ENCODE peak calls at places on chromosomes 2 and 18, in seven cellular contexts. F, X, P, E, Q, Y and I are unnamed samples. For H3K4me1, the result is how much of the 10 kb centered on the place peaks cover.

GRCh38 chr2:44798139-44798659 is 143.3 kb upstream of the SIX3 start:
- DNase-seq in F (no peak), X (no peak), P (no peak), E (no peak), Q (no peak), Y (no peak), I (no peak)

GRCh38 chr2:126859631-126860030 is 39.1 kb upstream of the TEX51 start:
- DNase-seq in F (no peak), X (no peak), P (no peak), E (no peak), Q (peak), Y (no peak), I (no peak)

GRCh38 chr2:149745396-149745925 is 157.9 kb upstream of the MMADHC start:
- DNase-seq in F (no peak), X (no peak), P (no peak), E (no peak), Q (no peak), Y (no peak), I (no peak)

GRCh38 chr2:40360652-40361051 is 91.2 kb downstream of the SLC8A1 start:
- DNase-seq in F (peak), X (no peak), P (no peak), E (no peak), Q (no peak), Y (no peak), I (no peak)

GRCh38 chr18:22446325-22446724 is 28.6 kb upstream of the CTAGE1 start:
- DNase-seq in F (no peak), X (no peak), P (no peak), E (no peak), Q (no peak), Y (no peak), I (no peak)

GRCh38 chr2:160375802-160376469 is 117.7 kb downstream of the RBMS1 start:
- DNase-seq in F (peak), X (no peak), P (peak), E (no peak), Q (no peak), Y (peak), I (no peak)

GRCh38 chr2:128284037-128284441 is 34.6 kb downstream of the HS6ST1 start:
- DNase-seq in F (no peak), X (no peak), P (no peak), E (peak), Q (peak), Y (no peak), I (no peak)

GRCh38 chr18:23377669-23378469 is 75.2 kb upstream of the RIOK3 start:
- DNase-seq in F (no peak), X (no peak), P (no peak), E (no peak), Q (no peak), Y (no peak), I (no peak)

GRCh38 chr18:25005602-25006375 is 346.2 kb downstream of the ZNF521 start:
- DNase-seq in F (no peak), X (no peak), P (no peak), E (no peak), Q (no peak), Y (no peak), I (no peak)

GRCh38 chr2:83386559-83386958 is 1072.5 kb downstream of the SUCLG1 start:
- DNase-seq in F (no peak), X (no peak), P (no peak), E (no peak), Q (no peak), Y (no peak), I (no peak)

GRCh38 chr2:16400127-16400623 is 265.5 kb downstream of the CYRIA start:
- DNase-seq in F (no peak), X (no peak), P (no peak), E (no peak), Q (no peak), Y (no peak), I (no peak)

GRCh38 chr2:11456251-11456650 is 9.7 kb downstream of the E2F6 start:
- DNase-seq in F (no peak), X (no peak), P (no peak), E (no peak), Q (no peak), Y (no peak), I (no peak)

GRCh38 chr2:70340075-70340474 is 38.2 kb upstream of the FAM136A start:
- DNase-seq in F (no peak), X (no peak), P (no peak), E (no peak), Q (no peak), Y (no peak), I (no peak)

GRCh38 chr2:101150306-101151140 is 659 bp downstream of the TBC1D8 start:
- DNase-seq in F (no peak), X (peak), P (peak), E (peak), Q (peak), Y (peak), I (no peak)

GRCh38 chr18:61755553-61755952 is 137.3 kb downstream of the RNF152 start:
- DNase-seq in F (no peak), X (no peak), P (no peak), E (no peak), Q (no peak), Y (no peak), I (no peak)

GRCh38 chr18:60693426-60693825 is 320.9 kb upstream of the MC4R start:
- DNase-seq in F (no peak), X (no peak), P (no peak), E (no peak), Q (no peak), Y (no peak), I (no peak)

GRCh38 chr2:46460991-46461715 is 18.2 kb upstream of the TMEM247 start:
- DNase-seq in F (peak), X (peak), P (peak), E (peak), Q (peak), Y (peak), I (peak)

GRCh38 chr18:37270046-37270665 is 295.4 kb downstream of the CELF4 start:
- DNase-seq in F (peak), X (peak), P (peak), E (no peak), Q (no peak), Y (peak), I (no peak)

GRCh38 chr2:211468881-211469280 is 912.5 kb downstream of the CPS1 start:
- DNase-seq in F (no peak), X (peak), P (no peak), E (no peak), Q (no peak), Y (no peak), I (no peak)

GRCh38 chr18:58615150-58616132 is 13.4 kb downstream of the ALPK2 start:
- DNase-seq in F (no peak), X (no peak), P (no peak), E (no peak), Q (no peak), Y (no peak), I (peak)

GRCh38 chr2:176931588-176932563 is 280.7 kb upstream of the HNRNPA3 start:
- DNase-seq in F (no peak), X (no peak), P (peak), E (no peak), Q (no peak), Y (no peak), I (peak)

GRCh38 chr2:68837164-68837860 is 33.9 kb downstream of the BMP10 start:
- DNase-seq in F (peak), X (peak), P (peak), E (peak), Q (peak), Y (no peak), I (peak)

GRCh38 chr2:104904889-104905288 is 51.0 kb downstream of the POU3F3 start:
- DNase-seq in F (no peak), X (no peak), P (no peak), E (no peak), Q (no peak), Y (no peak), I (no peak)

GRCh38 chr2:17543848-17544645 is 3.6 kb downstream of the VSNL1 start:
- DNase-seq in F (no peak), X (peak), P (no peak), E (no peak), Q (no peak), Y (no peak), I (no peak)

GRCh38 chr2:151150325-151150724 is 111.3 kb downstream of the RBM43 start:
- DNase-seq in F (no peak), X (no peak), P (no peak), E (no peak), Q (no peak), Y (no peak), I (no peak)

GRCh38 chr2:95292623-95293260 is 4.4 kb upstream of the KCNIP3 start:
- DNase-seq in F (no peak), X (no peak), P (no peak), E (no peak), Q (no peak), Y (no peak), I (no peak)

GRCh38 chr2:171210864-171211431 is 50.3 kb upstream of the TLK1 start:
- DNase-seq in F (peak), X (no peak), P (peak), E (no peak), Q (no peak), Y (peak), I (peak)

GRCh38 chr18:24605454-24605853 is 145.0 kb downstream of the HRH4 start:
- DNase-seq in F (no peak), X (no peak), P (no peak), E (no peak), Q (no peak), Y (no peak), I (no peak)

GRCh38 chr2:11488809-11489208 is 22.8 kb upstream of the E2F6 start:
- DNase-seq in F (no peak), X (no peak), P (no peak), E (no peak), Q (no peak), Y (no peak), I (no peak)

GRCh38 chr2:105328281-105329196 is 996 bp downstream of the TGFBRAP1 start:
- DNase-seq in F (peak), X (no peak), P (peak), E (no peak), Q (peak), Y (peak), I (peak)

GRCh38 chr18:27114842-27115241 is 70.3 kb downstream of the CHST9 start:
- DNase-seq in F (no peak), X (no peak), P (no peak), E (no peak), Q (no peak), Y (no peak), I (no peak)

GRCh38 chr2:150088538-150088937 is 398.9 kb downstream of the RND3 start:
- DNase-seq in F (no peak), X (no peak), P (no peak), E (no peak), Q (no peak), Y (no peak), I (no peak)

GRCh38 chr2:163281717-163282116 is 443.1 kb upstream of the KCNH7 start:
- DNase-seq in F (no peak), X (no peak), P (no peak), E (no peak), Q (no peak), Y (no peak), I (no peak)

DNA sequence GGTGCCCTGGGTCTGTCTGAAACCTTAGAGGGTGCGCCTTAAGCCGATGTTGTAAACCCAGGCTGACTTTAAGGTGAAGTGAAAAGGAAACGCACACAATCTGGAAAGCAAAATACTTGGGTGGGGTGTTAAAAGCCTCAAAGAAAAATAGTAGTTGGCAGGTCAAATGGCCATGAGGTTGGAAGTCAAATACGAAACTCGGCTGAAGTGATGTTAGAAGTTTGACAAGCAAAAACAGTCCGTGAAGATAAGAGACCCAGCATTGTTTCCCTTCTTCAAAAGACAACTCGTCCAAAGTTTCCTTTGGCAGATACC is 1.4 kb upstream of the CDC42EP3 start:
- DNase-seq in F (no peak), X (no peak), P (no peak), E (no peak), Q (no peak), Y (no peak), I (no peak)
- H3K4me1 ChIP-seq in F (under half), X (under half), P (under half), E (under half), Q (under half), Y (under half), I (under half)

DNA sequence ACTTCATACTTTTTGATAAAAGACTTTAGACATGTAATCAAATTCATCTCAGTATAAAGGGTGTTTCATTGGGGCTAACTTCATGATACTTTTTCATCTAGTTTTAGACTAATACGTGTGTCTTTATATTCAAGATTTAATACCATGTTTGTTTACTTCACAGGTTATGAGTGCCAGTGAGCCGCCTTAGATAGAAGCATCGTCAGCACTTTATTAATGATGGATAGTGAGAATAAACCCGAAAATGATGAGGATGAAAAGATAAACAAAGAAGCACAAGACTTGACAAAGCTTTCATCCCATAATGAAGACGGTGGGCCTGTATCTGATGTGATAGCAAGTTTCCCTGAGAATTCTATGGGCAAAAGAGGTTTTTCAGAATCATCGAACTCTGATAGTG is 33.1 kb downstream of the ZNF407 start:
- DNase-seq in F (no peak), X (no peak), P (no peak), E (no peak), Q (no peak), Y (no peak), I (no peak)
- H3K4me3 ChIP-seq in F (no peak), X (no peak), P (no peak), E (no peak), Q (no peak), Y (peak), I (peak)

GRCh38 chr2:156470975-156471583 is 34.9 kb downstream of the GPD2 start:
- DNase-seq in F (no peak), X (no peak), P (no peak), E (no peak), Q (no peak), Y (no peak), I (no peak)
- H3K27ac ChIP-seq in F (no peak), X (no peak), P (no peak), E (no peak), Q (peak), Y (no peak), I (no peak)

DNA sequence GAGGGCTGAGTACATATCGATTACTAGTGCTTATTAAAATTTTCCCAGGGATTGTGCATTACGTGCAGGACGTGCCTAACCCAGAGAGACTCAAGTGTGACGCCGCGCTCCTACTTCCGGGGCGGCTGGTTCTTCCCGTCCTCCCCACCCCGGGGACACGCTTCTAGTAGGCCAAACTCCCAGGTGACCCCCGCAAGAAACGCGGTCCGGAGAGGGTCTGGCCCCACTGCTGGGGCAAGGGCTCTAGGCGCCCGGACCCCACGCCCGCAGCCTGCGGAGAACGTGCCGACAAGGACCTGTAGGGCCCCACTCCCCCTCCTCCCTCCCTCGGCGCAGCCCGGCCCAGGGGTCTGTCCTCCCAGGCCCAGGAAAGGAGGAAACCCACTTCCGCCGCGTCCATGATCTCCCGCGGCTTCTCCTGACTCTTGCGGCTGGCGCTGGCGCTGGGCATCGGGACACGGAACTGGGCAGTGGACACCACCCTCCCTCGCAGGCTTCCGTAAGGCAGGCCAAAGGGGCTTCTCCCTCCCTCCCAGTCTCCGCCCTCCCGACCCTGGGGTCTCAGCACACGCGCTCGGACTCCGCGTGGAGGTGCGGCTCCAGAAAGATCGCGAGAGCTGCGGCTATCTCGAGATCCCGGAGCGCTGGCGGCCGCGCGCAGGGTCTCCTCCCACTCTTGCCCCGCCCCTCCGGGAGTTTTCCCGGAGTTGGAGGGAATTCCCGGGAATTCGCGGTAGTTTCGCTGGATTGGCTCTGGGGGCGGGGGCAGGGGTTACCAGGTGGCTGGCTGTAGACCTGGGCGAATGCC is at the start of gene DARS1:
- DNase-seq in F (peak), X (peak), P (peak), E (peak), Q (peak), Y (peak), I (peak)
- H3K4me1 ChIP-seq in F (under half), X (under half), P (under half), E (under half), Q (under half), Y (half or more), I (under half)

DNA sequence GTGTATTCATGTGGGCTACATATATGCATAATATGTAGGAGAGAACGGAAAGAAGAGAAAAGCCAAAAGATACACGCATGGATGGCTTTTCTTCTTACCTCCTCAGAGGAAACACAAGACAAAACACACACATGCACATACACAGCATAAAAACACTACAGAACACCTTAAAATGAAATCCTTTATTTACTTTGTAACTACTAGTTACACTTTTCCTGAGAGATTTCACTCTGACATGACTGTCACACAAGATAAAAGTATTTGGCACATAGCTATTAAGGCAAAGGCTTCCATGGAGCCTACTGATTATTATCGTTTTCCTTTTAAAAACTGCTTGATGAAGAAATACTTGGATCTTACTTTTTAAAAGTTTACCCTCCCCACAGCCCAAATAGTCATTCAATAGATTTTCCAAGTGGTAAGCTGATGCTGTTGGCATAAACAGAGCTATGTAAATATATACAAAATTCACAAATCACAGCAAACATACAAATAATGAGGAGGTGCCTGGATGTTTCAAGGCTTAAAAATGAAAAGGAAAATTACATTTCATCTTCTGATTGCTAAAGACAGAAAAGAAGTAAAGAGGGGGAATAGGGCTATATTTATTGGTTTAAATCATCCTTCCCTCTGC is 8.6 kb downstream of the ZEB2 start:
- DNase-seq in F (no peak), X (no peak), P (no peak), E (no peak), Q (no peak), Y (no peak), I (no peak)
- H3K4me3 ChIP-seq in F (no peak), X (peak), P (no peak), E (peak), Q (no peak), Y (no peak), I (peak)

DNA sequence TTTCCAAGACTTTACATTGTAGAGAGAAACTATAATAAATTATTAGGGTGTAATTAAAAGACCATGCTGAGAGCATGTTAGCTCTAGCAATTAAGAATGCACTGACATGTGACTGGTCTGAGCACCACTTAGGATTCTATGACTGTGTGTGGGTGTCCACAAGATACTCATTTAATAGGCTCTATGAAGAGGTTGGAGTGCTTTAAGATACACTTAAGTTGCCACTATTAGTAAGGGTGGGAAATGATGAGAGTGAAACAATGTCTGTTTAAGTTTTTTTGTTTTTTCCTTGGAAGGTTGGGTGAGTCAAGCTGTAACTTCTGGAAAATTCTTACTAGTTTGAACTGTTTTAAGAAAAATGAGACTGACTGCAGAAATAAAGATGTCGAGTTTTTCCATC is 1.8 kb upstream of the FAP start:
- DNase-seq in F (no peak), X (no peak), P (no peak), E (no peak), Q (no peak), Y (no peak), I (no peak)
- H3K27ac ChIP-seq in F (no peak), X (no peak), P (no peak), E (peak), Q (no peak), Y (no peak), I (no peak)

GRCh38 chr2:168178520-168178919 is 68.9 kb downstream of the STK39 start:
- DNase-seq in F (no peak), X (no peak), P (no peak), E (no peak), Q (no peak), Y (no peak), I (no peak)
- H3K4me1 ChIP-seq in F (under half), X (half or more), P (under half), E (under half), Q (under half), Y (under half), I (under half)

GRCh38 chr18:65124633-65125032 is 626.2 kb upstream of the CDH7 start:
- DNase-seq in F (no peak), X (no peak), P (peak), E (no peak), Q (no peak), Y (peak), I (no peak)
- H3K4me3 ChIP-seq in F (no peak), X (no peak), P (no peak), E (peak), Q (peak), Y (peak), I (no peak)